ENCODE peak calls at places on chromosome 6, in nine cellular contexts. H, X, Z, C, F, W, N, M and J are unnamed samples.

GRCh38 chr6:16747232-16748027 is 13.8 kb downstream of the ATXN1 start:
- DNase-seq in X (no peak), W (peak), C (no peak), N (no peak), M (no peak), H (peak), Z (no peak), F (no peak), J (peak)

GRCh38 chr6:7761047-7761446 is 35.1 kb downstream of the BMP6 start:
- DNase-seq in H (peak), W (peak), M (no peak), N (no peak), Z (no peak), F (no peak), X (no peak), C (no peak), J (no peak)

GRCh38 chr6:48744948-48745347 is 634.0 kb upstream of the PTCHD4 start:
- DNase-seq in N (no peak), C (no peak), H (peak), Z (no peak), F (no peak), X (no peak), W (peak), M (no peak), J (no peak)

GRCh38 chr6:89562114-89562815 is 76.3 kb downstream of the LYRM2 start:
- DNase-seq in C (peak), W (no peak), F (no peak), Z (peak), H (peak), M (no peak), N (no peak), X (no peak), J (no peak)

GRCh38 chr6:170231496-170232185 is 59.2 kb downstream of the DLL1 start:
- DNase-seq in N (no peak), Z (no peak), W (no peak), H (no peak), X (no peak), M (no peak), F (no peak), C (peak), J (no peak)

GRCh38 chr6:152232494-152233151 is 404.5 kb downstream of the SYNE1 start:
- DNase-seq in M (no peak), H (peak), X (peak), F (no peak), C (no peak), W (no peak), Z (no peak), N (no peak), J (peak)

GRCh38 chr6:36720251-36721141 is 22.9 kb downstream of the RAB44 start:
- DNase-seq in C (no peak), F (peak), W (no peak), M (no peak), X (no peak), Z (no peak), H (no peak), N (no peak), J (no peak)

GRCh38 chr6:117391874-117392583 is 33.7 kb downstream of the ROS1 start:
- DNase-seq in X (no peak), Z (no peak), H (no peak), F (no peak), N (no peak), C (no peak), W (no peak), M (no peak), J (no peak)

GRCh38 chr6:91094806-91095475 is 508.1 kb upstream of the MAP3K7 start:
- DNase-seq in X (no peak), M (no peak), N (no peak), Z (no peak), F (no peak), H (no peak), W (no peak), C (no peak), J (no peak)

GRCh38 chr6:46989384-46989783 is 52.7 kb downstream of the ADGRF1 start:
- DNase-seq in X (no peak), W (no peak), C (no peak), Z (no peak), F (no peak), H (no peak), N (no peak), M (no peak), J (no peak)

GRCh38 chr6:6319947-6320811 is at the start of gene F13A1:
- DNase-seq in C (peak), M (no peak), X (no peak), N (no peak), Z (peak), F (peak), W (no peak), H (no peak), J (no peak)

GRCh38 chr6:105545947-105546710 is 143.2 kb upstream of the PREP start:
- DNase-seq in W (peak), N (no peak), F (no peak), H (peak), Z (no peak), M (no peak), C (no peak), X (no peak), J (peak)

GRCh38 chr6:134410531-134410930 is 92.6 kb upstream of the SGK1 start:
- DNase-seq in C (no peak), H (no peak), N (no peak), F (no peak), Z (no peak), M (no peak), W (no peak), X (no peak), J (no peak)

GRCh38 chr6:38973178-38974057 is 75.2 kb upstream of the GLP1R start:
- DNase-seq in X (peak), H (peak), Z (peak), W (peak), N (peak), M (peak), C (peak), F (peak), J (peak)

GRCh38 chr6:105509506-105510331 is 106.8 kb upstream of the PREP start:
- DNase-seq in N (peak), M (no peak), W (no peak), F (peak), Z (peak), X (peak), H (no peak), C (peak), J (peak)

GRCh38 chr6:17233531-17233930 is 47.6 kb upstream of the RBM24 start:
- DNase-seq in H (peak), F (no peak), W (peak), N (no peak), C (no peak), M (no peak), Z (no peak), X (no peak), J (no peak)

GRCh38 chr6:139776051-139776450 is 401.6 kb upstream of the CITED2 start:
- DNase-seq in M (no peak), Z (no peak), C (peak), F (no peak), N (no peak), H (no peak), W (no peak), X (no peak), J (no peak)

GRCh38 chr6:20866940-20867630 is 332.8 kb downstream of the CDKAL1 start:
- DNase-seq in H (no peak), Z (no peak), X (no peak), N (no peak), F (no peak), W (peak), C (peak), M (no peak), J (no peak)

GRCh38 chr6:109260126-109260525 is 122.1 kb downstream of the CD164 start:
- DNase-seq in Z (no peak), W (peak), F (no peak), C (no peak), N (no peak), H (peak), X (no peak), M (no peak), J (no peak)

GRCh38 chr6:145813285-145814034 is 1.1 kb downstream of the FBXO30 start:
- DNase-seq in N (no peak), C (no peak), M (no peak), F (peak), X (peak), W (peak), Z (peak), H (peak), J (peak)

DNA sequence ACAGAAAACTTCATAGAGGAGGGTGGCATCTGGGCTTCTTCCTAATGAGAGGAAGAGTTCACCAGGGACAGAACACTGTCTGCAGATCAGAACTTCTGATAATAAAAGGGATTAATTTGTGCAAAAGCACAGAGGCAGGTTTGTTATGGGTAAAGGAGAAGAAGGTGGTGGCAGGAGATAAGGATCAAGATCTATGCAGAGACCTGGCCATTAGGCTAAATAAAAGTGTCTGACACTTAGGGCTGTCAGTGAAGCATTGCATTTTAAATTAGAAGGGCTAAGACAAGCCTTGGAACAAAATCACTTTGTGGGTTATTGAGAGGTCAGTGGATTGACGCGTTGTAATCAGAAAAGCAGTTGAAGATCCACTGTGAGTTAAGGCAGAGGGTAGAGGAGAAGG is 76.7 kb downstream of the MAP3K4 start:
- DNase-seq in N (no peak), H (no peak), X (peak), C (no peak), M (no peak), Z (no peak), F (no peak), W (no peak), J (no peak)
- TF ChIP-seq EZH2phosphoT487 in N (no peak), H (no peak), X (no peak), C (no peak), M (no peak), Z (no peak), F (no peak), W (no peak), J (no peak)

GRCh38 chr6:106754215-106754614 is 124.8 kb downstream of the QRSL1 start:
- DNase-seq in Z (no peak), F (no peak), W (no peak), N (no peak), C (no peak), X (no peak), M (no peak), H (no peak), J (no peak)

GRCh38 chr6:106752641-106753040 is 123.3 kb downstream of the QRSL1 start:
- DNase-seq in W (no peak), N (no peak), F (no peak), Z (no peak), C (no peak), H (no peak), M (no peak), X (no peak), J (no peak)

GRCh38 chr6:106749611-106750010 is 120.2 kb downstream of the QRSL1 start:
- DNase-seq in Z (no peak), W (peak), C (no peak), N (no peak), M (no peak), X (no peak), H (peak), F (no peak), J (no peak)

GRCh38 chr6:106750146-106750900 is 120.9 kb downstream of the QRSL1 start:
- DNase-seq in W (no peak), M (no peak), Z (no peak), F (no peak), C (no peak), H (no peak), N (no peak), X (no peak), J (no peak)

GRCh38 chr6:106751501-106752252 is 122.3 kb downstream of the QRSL1 start:
- DNase-seq in Z (no peak), X (no peak), H (peak), N (no peak), M (no peak), F (no peak), W (peak), C (no peak), J (no peak)
- TF ChIP-seq EZH2phosphoT487 in Z (no peak), X (no peak), H (no peak), N (no peak), M (no peak), F (no peak), W (no peak), C (no peak), J (no peak)

GRCh38 chr6:102216232-102216631 is 822.7 kb downstream of the GRIK2 start:
- DNase-seq in H (no peak), N (no peak), X (no peak), Z (peak), W (no peak), M (no peak), F (no peak), C (no peak), J (no peak)

GRCh38 chr6:102215425-102215824 is 821.9 kb downstream of the GRIK2 start:
- DNase-seq in X (no peak), N (no peak), W (no peak), Z (no peak), C (no peak), H (no peak), F (no peak), M (no peak), J (no peak)
- TF ChIP-seq EZH2phosphoT487 in X (no peak), N (no peak), W (no peak), Z (no peak), C (no peak), H (no peak), F (no peak), M (no peak), J (no peak)

DNA sequence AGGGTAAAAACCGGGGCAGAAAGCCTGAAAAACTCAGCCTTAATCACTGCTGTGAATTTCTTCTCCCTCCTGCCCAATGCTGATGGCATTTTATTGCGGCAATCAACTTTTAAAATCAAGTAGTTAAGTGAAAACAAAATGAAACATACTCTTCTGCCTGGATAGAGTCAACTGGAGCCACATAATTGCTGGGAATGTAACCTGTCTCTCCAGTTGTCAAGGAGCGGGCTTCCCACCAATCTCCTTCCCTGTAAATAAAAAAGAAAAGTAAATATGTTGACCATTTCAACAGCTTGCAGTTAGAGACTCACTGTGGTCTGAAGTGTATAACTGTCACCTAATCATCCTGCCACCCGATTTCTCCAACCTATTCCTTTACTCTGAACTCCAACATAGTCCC is 102.1 kb upstream of the TRAF3IP2 start:
- DNase-seq in M (no peak), C (no peak), W (no peak), Z (no peak), N (no peak), F (no peak), H (no peak), X (no peak), J (no peak)
- TF ChIP-seq EZH2phosphoT487 in M (no peak), C (no peak), W (no peak), Z (no peak), N (no peak), F (no peak), H (no peak), X (no peak), J (no peak)

GRCh38 chr6:169097336-169098052 is 156.2 kb downstream of the THBS2 start:
- DNase-seq in X (no peak), C (peak), N (no peak), W (peak), H (peak), F (no peak), M (no peak), Z (no peak), J (peak)
- TF ChIP-seq EZH2phosphoT487 in X (no peak), C (no peak), N (no peak), W (no peak), H (peak), F (no peak), M (no peak), Z (no peak), J (no peak)

GRCh38 chr6:163455553-163455952 is 41.0 kb downstream of the QKI start:
- DNase-seq in X (no peak), C (no peak), N (no peak), H (peak), W (no peak), M (no peak), Z (no peak), F (no peak), J (no peak)
- TF ChIP-seq EZH2phosphoT487 in X (no peak), C (no peak), N (no peak), H (no peak), W (no peak), M (no peak), Z (no peak), F (no peak), J (no peak)